ENCODE peak calls at places on chromosomes 3 and 15, in four cellular contexts. B is IMR-90, Q is H9, P is H1. R is an unnamed sample.

GRCh38 chr3:128395500-128396125 is 71.1 kb downstream of the DNAJB8 start:
- DNase-seq in B (peak), Q (no peak), P (no peak), R (peak)

GRCh38 chr3:155024006-155024638 is 56.0 kb upstream of the MME start:
- DNase-seq in B (no peak), Q (no peak), P (no peak), R (peak)

GRCh38 chr3:45560270-45561020 is 34.1 kb upstream of the LIMD1 start:
- DNase-seq in B (peak), Q (no peak), P (no peak), R (no peak)

GRCh38 chr3:16253601-16254000 is 11.1 kb downstream of the DPH3 start:
- DNase-seq in B (no peak), Q (no peak), P (no peak), R (no peak)

GRCh38 chr15:42491540-42492225 is 742 bp upstream of the ZNF106 start:
- DNase-seq in B (peak), Q (no peak), P (no peak), R (peak)

GRCh38 chr15:31098953-31099740 is 2.4 kb downstream of the TRPM1 start:
- DNase-seq in B (no peak), Q (no peak), P (no peak), R (no peak)

GRCh38 chr3:149895807-149896206 is 74.9 kb downstream of the PFN2 start:
- DNase-seq in B (no peak), Q (no peak), P (no peak), R (no peak)

GRCh38 chr3:124315215-124316033 is 323.5 kb upstream of the ROPN1 start:
- DNase-seq in B (peak), Q (no peak), P (no peak), R (no peak)

GRCh38 chr15:68313501-68314390 is 36.2 kb downstream of the FEM1B start:
- DNase-seq in B (no peak), Q (peak), P (peak), R (no peak)

GRCh38 chr15:39629376-39629775 is 48.5 kb downstream of the THBS1 start:
- DNase-seq in B (peak), Q (no peak), P (no peak), R (no peak)

GRCh38 chr15:88872106-88872505 is 23.2 kb downstream of the HAPLN3 start:
- DNase-seq in B (no peak), Q (no peak), P (no peak), R (no peak)

GRCh38 chr15:85527907-85528306 is 147.5 kb downstream of the AKAP13 start:
- DNase-seq in B (peak), Q (no peak), P (no peak), R (peak)

GRCh38 chr15:84955089-84955848 is 26.4 kb upstream of the PDE8A start:
- DNase-seq in B (peak), Q (peak), P (peak), R (peak)

GRCh38 chr3:195256639-195257453 is 14.1 kb downstream of the XXYLT1 start:
- DNase-seq in B (no peak), Q (no peak), P (peak), R (no peak)

GRCh38 chr3:107456501-107456900 is 66.3 kb upstream of the BBX start:
- DNase-seq in B (no peak), Q (no peak), P (no peak), R (no peak)

GRCh38 chr15:43873651-43874050 is 46.8 kb downstream of the WDR76 start:
- DNase-seq in B (no peak), Q (no peak), P (no peak), R (no peak)

GRCh38 chr3:186520957-186521842 is 23.0 kb downstream of the CRYGS start:
- DNase-seq in B (no peak), Q (no peak), P (peak), R (no peak)

GRCh38 chr3:63976166-63976861 is 47.0 kb downstream of the PSMD6 start:
- DNase-seq in B (peak), Q (no peak), P (no peak), R (no peak)

GRCh38 chr3:71488391-71488809 is 95.1 kb downstream of the FOXP1 start:
- DNase-seq in B (no peak), Q (no peak), P (no peak), R (no peak)

GRCh38 chr3:77693147-77693546 is 653.2 kb downstream of the ROBO2 start:
- DNase-seq in B (no peak), Q (no peak), P (no peak), R (no peak)

DNA sequence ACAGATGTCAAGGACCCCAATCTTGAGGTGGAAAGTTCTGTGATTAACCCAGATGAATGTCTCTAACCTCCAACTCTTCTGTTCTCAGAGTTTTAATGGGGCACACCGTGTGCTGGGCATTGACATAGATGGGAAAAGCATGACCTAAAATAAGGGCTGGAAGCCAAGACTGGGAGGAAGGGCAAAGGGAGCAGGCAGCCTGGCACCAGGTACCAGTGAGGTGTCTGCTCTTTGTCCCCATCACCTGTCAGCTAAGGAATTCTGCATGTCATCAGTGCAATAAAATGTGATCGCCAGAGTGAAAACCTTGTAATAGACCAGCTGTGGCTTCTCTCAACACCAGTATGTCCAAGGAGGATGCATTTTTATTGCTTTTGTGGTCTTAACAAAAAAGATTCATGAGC is 143.5 kb upstream of the TPM1 start:
- DNase-seq in B (no peak), Q (no peak), P (no peak), R (no peak)
- H3K56ac ChIP-seq in B (no peak), Q (no peak), P (no peak), R (no peak)

DNA sequence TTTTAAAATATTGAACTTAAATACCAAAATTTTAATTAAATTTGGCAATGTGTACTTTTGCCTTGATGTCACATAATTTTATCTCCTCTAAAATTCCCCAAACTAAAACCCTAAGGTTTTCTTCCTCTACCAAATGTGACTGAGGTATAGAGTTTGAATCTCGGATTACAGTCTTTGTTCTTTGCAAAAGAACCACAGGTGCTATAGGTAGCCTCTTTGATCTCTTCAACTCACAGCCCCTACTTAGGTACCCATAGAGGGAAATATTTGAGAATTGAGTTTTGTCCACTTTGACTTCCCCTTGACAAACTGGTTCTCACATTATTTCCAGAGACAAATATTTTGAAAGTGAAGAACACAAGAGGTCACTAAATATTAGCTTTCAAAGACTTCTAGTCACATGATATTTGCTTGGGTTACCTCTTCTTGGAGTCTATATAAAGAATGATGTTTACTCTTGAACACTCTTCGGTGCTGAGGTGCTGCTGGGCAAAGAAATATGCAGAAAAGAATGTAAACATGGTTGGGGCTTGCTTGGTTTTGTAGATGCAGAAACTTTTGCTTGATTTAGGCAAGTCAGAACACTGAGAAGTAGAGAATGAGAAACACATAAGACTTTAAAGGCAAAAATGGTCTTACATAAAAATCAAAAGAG is 120.8 kb upstream of the MCTP2 start:
- DNase-seq in B (no peak), Q (no peak), P (no peak), R (no peak)
- H3K56ac ChIP-seq in B (no peak), Q (no peak), P (no peak), R (no peak)

GRCh38 chr15:41241251-41241964 is 10.3 kb downstream of the CHP1 start:
- DNase-seq in B (no peak), Q (no peak), P (no peak), R (no peak)
- H3K56ac ChIP-seq in B (no peak), Q (no peak), P (no peak), R (no peak)

DNA sequence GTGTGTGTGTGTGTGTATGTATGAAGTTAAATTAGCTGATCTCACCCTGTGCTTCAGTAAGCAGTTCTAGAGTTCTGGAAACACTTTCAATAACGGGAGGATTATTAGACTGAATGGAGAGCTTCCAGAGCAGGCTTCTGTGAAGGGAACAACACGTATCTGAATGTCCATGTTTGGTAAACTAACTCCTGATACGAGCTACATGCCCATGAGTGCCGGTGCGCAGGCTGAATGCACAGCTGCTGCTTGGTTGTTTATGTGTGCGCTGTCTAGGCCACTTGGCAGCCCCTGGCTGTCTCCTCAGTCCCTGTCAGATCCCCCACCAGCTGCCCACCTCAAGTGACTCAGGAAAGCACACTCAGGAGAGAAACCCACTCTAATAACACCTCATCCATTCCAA is 137.0 kb downstream of the EPHB1 start:
- DNase-seq in B (no peak), Q (no peak), P (no peak), R (no peak)
- H3K56ac ChIP-seq in B (no peak), Q (no peak), P (no peak), R (no peak)

GRCh38 chr15:78312551-78312950 is 13.1 kb upstream of the SKIC8 start:
- DNase-seq in B (no peak), Q (no peak), P (no peak), R (no peak)
- H3K56ac ChIP-seq in B (no peak), Q (no peak), P (no peak), R (no peak)

DNA sequence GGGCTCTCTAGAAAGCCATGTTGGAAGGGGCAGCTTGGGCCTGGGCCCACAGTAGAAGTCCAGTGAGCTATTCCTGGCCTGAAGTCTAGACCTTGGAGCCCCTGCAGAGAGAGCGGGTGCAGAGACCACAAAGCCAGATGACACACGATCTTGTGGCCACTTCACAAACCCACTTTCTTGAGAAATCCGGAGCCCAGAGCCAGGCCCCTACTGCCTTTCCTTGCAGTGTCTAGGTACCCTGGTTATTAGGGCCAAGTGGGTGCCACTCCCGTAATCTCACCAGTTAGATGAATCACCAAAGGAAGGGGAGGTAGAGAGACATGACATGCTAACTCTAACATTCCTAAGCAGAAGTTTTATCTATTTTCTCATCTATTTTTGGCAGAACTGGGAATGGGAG is 72.5 kb upstream of the ADAMTSL3 start:
- DNase-seq in B (no peak), Q (no peak), P (no peak), R (no peak)
- H3K56ac ChIP-seq in B (no peak), Q (no peak), P (no peak), R (no peak)

DNA sequence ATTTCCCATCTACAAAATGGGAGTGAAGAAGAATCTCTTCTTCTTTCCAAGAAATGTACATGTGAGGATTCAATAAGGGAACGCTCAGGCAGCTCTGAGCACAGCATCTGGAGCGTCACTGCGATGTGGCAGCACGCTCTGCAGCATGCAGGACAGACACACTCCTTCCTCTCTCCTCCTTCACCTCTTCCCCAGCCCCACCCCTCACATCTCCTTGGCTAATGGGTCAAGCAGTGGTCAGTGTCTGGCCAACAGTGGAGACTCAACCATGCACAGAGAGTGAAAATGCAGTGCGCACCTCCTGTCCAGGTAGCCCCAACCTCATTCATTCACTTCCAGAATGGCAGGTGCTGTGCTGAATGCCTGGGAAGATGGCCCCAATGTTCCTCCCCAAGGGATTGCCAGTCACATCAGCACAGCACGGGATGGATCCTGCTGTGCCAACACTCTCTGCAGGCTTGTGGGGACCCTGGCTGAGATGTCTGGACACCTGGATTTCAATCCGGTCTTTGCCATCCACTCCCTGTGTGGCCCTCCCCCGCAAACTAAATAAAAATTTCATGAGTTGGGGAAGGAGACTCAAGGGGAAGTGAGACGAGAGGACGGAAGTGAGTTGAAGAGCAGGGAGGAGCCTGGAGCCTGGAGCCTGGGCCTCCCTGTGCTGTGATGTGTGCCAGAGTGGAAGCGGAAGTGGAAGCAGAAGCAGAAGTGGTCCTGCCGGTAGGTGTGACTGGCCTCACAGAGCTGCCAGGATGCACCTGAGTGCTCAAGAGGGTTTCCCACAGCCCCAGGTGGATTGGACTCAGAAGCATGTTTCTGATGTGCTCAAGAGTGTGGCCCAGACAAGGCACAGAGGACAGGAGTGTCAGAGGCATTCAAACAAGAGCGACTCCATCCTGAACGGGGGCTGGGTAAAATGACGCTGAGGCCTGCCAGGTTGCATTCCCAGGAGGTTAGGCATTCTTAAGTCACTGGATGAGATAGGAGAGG is 163.9 kb downstream of the SMAD6 start:
- DNase-seq in B (no peak), Q (peak), P (peak), R (peak)
- H3K56ac ChIP-seq in B (no peak), Q (no peak), P (no peak), R (peak)

DNA sequence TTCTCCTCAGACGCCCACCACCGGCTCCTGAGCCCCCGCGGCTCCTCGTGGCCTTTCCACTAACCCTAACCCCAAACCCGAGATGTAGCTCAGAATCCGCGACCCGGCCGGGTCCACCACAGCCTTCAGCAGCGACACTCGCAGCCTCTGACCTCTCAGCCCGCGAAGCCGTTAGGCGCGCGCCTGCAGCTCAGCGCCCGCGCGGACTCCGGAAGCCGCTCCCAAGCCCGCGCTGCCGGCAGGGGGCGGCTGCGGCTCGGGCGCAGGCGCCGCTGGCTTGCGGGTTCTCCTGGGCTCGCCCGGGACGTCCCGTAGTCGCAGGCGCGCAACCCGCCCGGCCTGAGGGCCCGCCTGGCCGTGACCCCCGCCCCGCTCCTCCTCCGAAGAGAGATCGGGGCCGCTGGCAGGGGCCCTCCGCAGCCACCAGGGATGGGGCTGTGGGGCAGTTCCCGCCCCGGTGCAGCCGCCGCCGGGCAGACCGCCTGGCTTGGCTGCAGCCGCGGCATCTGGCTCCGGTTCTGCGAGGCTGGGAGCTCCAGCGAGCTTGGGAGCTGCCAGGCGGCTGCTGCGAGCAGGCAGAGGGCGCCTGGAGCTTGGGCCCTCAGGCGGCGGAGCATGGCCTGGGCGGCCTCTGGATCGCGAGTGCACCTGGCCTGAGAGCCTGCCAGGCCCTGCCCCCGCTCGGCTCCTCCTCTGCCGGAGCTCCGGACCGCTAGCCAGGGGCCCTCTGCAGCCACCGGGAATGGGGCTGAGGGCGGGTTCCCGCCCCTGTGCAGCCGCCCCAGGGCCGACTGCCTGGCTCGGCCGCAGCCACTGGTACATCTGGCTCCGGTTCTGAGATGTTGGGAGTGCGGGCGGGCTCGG is 120.7 kb downstream of the LMLN start:
- DNase-seq in B (peak), Q (peak), P (peak), R (peak)
- H3K56ac ChIP-seq in B (no peak), Q (no peak), P (no peak), R (peak)

GRCh38 chr15:70267306-70267705 is 169.6 kb upstream of the TLE3 start:
- DNase-seq in B (no peak), Q (no peak), P (no peak), R (no peak)

GRCh38 chr15:70267879-70268278 is 170.2 kb upstream of the TLE3 start:
- DNase-seq in B (peak), Q (no peak), P (no peak), R (no peak)

GRCh38 chr15:70269991-70270751 is 172.5 kb upstream of the TLE3 start:
- DNase-seq in B (no peak), Q (no peak), P (no peak), R (no peak)

GRCh38 chr15:70269331-70269911 is 171.7 kb upstream of the TLE3 start:
- DNase-seq in B (no peak), Q (no peak), P (no peak), R (no peak)

DNA sequence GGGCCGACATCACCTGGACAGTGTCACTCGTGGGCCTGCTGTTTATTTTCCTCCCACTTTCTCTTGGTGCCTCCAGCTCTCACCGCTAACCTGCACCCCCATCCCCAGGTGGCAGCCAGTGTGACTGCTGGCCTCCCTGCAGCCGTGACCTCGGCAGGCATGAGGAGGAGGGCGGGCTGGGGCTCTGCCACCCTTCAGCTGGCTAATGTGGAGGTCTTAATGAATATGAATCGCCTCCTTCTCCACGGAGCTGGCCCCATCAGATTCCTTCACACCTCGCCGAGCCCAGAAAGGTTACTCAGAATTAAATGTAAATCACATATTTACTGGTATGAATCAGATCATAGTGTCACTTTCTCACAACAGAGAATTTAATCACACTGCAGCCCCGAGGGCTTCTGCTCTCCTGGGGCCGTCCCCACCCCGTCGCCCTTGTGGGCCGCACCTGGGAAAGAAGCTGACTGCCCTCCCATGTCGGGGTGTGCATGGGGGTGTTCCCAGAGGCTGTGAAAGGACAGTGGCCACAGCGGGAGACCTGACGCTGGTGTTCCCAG is 171.1 kb upstream of the TLE3 start:
- DNase-seq in B (no peak), Q (no peak), P (no peak), R (peak)
- H3K56ac ChIP-seq in B (no peak), Q (no peak), P (no peak), R (no peak)